ENCODE peak calls at places on chromosomes 5 and 9, in nine cellular contexts. H is neural progenitor cell; Y is colonic mucosa; X is foreskin keratinocyte; K is CD4-positive, alpha-beta T cell; T is RWPE1; C is AG04450; I is breast epithelium; P is uterus. Z is an unnamed sample.

GRCh38 chr9:114900937-114901802 is 29.2 kb downstream of the TNFSF8 start:
- DNase-seq in H (no peak), Y (no peak), X (peak; percentile 75), K (no peak), T (no peak), C (peak; percentile 71), I (no peak), P (no peak), Z (no peak)

GRCh38 chr5:149162401-149163084 is 21.2 kb downstream of the ABLIM3 start:
- DNase-seq in H (no peak), Y (no peak), X (peak; percentile 51), K (no peak), T (peak; percentile 72), C (no peak), I (no peak), P (no peak), Z (no peak)

GRCh38 chr5:88883566-88884434 is 816 bp upstream of the MEF2C start:
- DNase-seq in H (peak; percentile 81), Y (peak; percentile 65), X (peak; percentile 68), K (no peak), T (peak; percentile 53), C (peak; percentile 42), I (peak; percentile 43), P (peak; percentile 67), Z (peak; percentile 65)

GRCh38 chr9:121700831-121701419 is 49.5 kb downstream of the DAB2IP start:
- DNase-seq in H (no peak), Y (no peak), X (no peak), K (no peak), T (no peak), C (no peak), I (no peak), P (no peak), Z (no peak)

GRCh38 chr5:167012281-167013034 is 1279.0 kb upstream of the WWC1 start:
- DNase-seq in H (no peak), Y (no peak), X (no peak), K (no peak), T (no peak), C (no peak), I (no peak), P (no peak), Z (no peak)

GRCh38 chr5:174344335-174344734 is 298.8 kb downstream of the NSG2 start:
- DNase-seq in H (no peak), Y (no peak), X (no peak), K (no peak), T (no peak), C (no peak), I (no peak), P (no peak), Z (no peak)

GRCh38 chr5:167899490-167899889 is 392.0 kb upstream of the WWC1 start:
- DNase-seq in H (no peak), Y (no peak), X (no peak), K (no peak), T (peak; percentile 48), C (no peak), I (no peak), P (no peak), Z (no peak)

GRCh38 chr5:170254056-170254455 is 21.3 kb downstream of the C5orf58 start:
- DNase-seq in H (no peak), Y (no peak), X (peak; percentile 70), K (peak; percentile 64), T (peak; percentile 83), C (no peak), I (peak; percentile 67), P (no peak), Z (no peak)

GRCh38 chr9:33375238-33375840 is 27.0 kb downstream of the AQP7 start:
- DNase-seq in H (peak; percentile 73), Y (no peak), X (peak; percentile 44), K (no peak), T (no peak), C (no peak), I (no peak), P (no peak), Z (no peak)

GRCh38 chr9:75653335-75653734 is 237.1 kb upstream of the PCSK5 start:
- DNase-seq in H (no peak), Y (no peak), X (no peak), K (no peak), T (no peak), C (no peak), I (no peak), P (no peak), Z (no peak)

GRCh38 chr9:91374939-91375338 is 13.2 kb upstream of the AUH start:
- DNase-seq in H (no peak), Y (no peak), X (peak; percentile 45), K (no peak), T (no peak), C (peak; percentile 68), I (no peak), P (no peak), Z (no peak)

GRCh38 chr5:167050568-167051214 is 1240.8 kb upstream of the WWC1 start:
- DNase-seq in H (no peak), Y (no peak), X (peak; percentile 30), K (no peak), T (no peak), C (no peak), I (no peak), P (no peak), Z (no peak)

GRCh38 chr5:13566903-13567339 is 377.6 kb downstream of the DNAH5 start:
- DNase-seq in H (no peak), Y (peak; percentile 19), X (peak; percentile 99), K (no peak), T (peak; percentile 89), C (no peak), I (no peak), P (no peak), Z (no peak)

GRCh38 chr5:168946363-168946762 is 354.6 kb downstream of the SLIT3 start:
- DNase-seq in H (peak; percentile 72), Y (no peak), X (no peak), K (no peak), T (no peak), C (no peak), I (no peak), P (no peak), Z (no peak)

GRCh38 chr5:174556756-174557155 is 167.6 kb upstream of the MSX2 start:
- DNase-seq in H (no peak), Y (no peak), X (no peak), K (no peak), T (no peak), C (no peak), I (no peak), P (no peak), Z (no peak)

GRCh38 chr9:113579270-113580040 is 115.9 kb downstream of the RGS3 start:
- DNase-seq in H (no peak), Y (no peak), X (no peak), K (peak; percentile 44), T (no peak), C (no peak), I (no peak), P (no peak), Z (no peak)

GRCh38 chr5:76785493-76785892 is 33.3 kb upstream of the F2RL1 start:
- DNase-seq in H (no peak), Y (peak; percentile 69), X (peak; percentile 44), K (no peak), T (peak; percentile 52), C (no peak), I (no peak), P (no peak), Z (no peak)

GRCh38 chr9:124180557-124180956 is 77.2 kb upstream of the NEK6 start:
- DNase-seq in H (no peak), Y (no peak), X (no peak), K (no peak), T (no peak), C (peak; percentile 16), I (no peak), P (no peak), Z (no peak)

DNA sequence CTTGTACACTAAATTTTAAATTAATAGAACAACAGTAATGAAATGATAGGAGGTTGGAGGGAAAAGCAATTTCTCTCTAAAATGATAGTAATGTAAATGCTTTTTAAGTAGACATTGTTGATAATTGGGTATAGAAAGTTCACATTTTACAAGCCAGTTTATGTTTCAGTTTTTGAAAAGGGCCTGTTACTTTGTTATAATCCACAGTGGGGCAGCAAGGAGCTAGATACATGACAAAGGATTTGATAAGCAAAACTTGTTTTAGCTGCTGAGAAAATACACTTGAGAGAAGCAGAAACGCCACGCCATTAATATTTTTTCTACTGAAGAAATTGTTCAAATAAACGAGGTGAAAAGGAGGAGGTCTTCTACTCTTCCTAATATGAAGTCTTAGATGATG is 30.2 kb downstream of the SREK1 start:
- DNase-seq in H (no peak), Y (no peak), X (no peak), K (no peak), T (no peak), C (no peak), I (no peak), P (no peak), Z (no peak)
- TF ChIP-seq CTCF in H (peak; percentile 35), Y (no peak), X (peak; percentile 55), K (peak; percentile 4), T (peak; percentile 35), C (peak; percentile 63), I (no peak), P (peak; percentile 47), Z (no peak)

GRCh38 chr5:12019306-12019705 is 115.1 kb upstream of the CTNND2 start:
- DNase-seq in H (no peak), Y (no peak), X (no peak), K (no peak), T (no peak), C (no peak), I (no peak), P (no peak), Z (no peak)
- H3K27ac ChIP-seq in H (no peak overlapping the region), Y (no peak overlapping the region), X (no peak overlapping the region), K (no peak overlapping the region), T (no peak overlapping the region), C (no peak overlapping the region), I (no peak overlapping the region), P (no peak overlapping the region), Z (no peak overlapping the region)

GRCh38 chr9:21077842-21078241 is at the start of gene IFNB1:
- DNase-seq in H (no peak), Y (no peak), X (no peak), K (no peak), T (no peak), C (no peak), I (no peak), P (no peak), Z (no peak)

GRCh38 chr9:21080793-21081192 is 3.1 kb upstream of the IFNB1 start:
- DNase-seq in H (no peak), Y (no peak), X (no peak), K (no peak), T (no peak), C (no peak), I (no peak), P (no peak), Z (no peak)

GRCh38 chr9:21081451-21081850 is 3.7 kb upstream of the IFNB1 start:
- DNase-seq in H (no peak), Y (no peak), X (no peak), K (no peak), T (no peak), C (no peak), I (no peak), P (no peak), Z (no peak)

GRCh38 chr9:21075484-21075883 is 2.3 kb downstream of the IFNB1 start:
- DNase-seq in H (peak; percentile 36), Y (no peak), X (no peak), K (no peak), T (no peak), C (no peak), I (no peak), P (no peak), Z (no peak)

GRCh38 chr9:21078702-21079101 is 960 bp upstream of the IFNB1 start:
- DNase-seq in H (no peak), Y (no peak), X (no peak), K (no peak), T (no peak), C (no peak), I (no peak), P (no peak), Z (no peak)
- TF ChIP-seq CTCF in H (no peak), Y (no peak), X (peak; percentile 43), K (peak; percentile 22), T (no peak), C (no peak), I (no peak), P (no peak), Z (peak; percentile 2)

GRCh38 chr9:13020706-13021105 is 245.9 kb downstream of the LURAP1L start:
- DNase-seq in H (no peak), Y (no peak), X (no peak), K (no peak), T (no peak), C (no peak), I (no peak), P (no peak), Z (no peak)
- H3K27ac ChIP-seq in H (no peak overlapping the region), Y (no peak overlapping the region), X (no peak overlapping the region), K (no peak overlapping the region), T (no peak overlapping the region), C (no peak overlapping the region), I (no peak overlapping the region), P (no peak overlapping the region), Z (no peak overlapping the region)

Z was measured in lung.